ENCODE peak calls at places on chromosomes 12 and 14, in four cellular contexts. S is HEK293T, Z is retina, Q is T-helper 9 cell. C is an unnamed sample.

GRCh38 chr12:124386059-124386458 is 91.2 kb downstream of the RFLNA start:
- DNase-seq in S (no peak), Q (no peak), Z (no peak), C (no peak)

GRCh38 chr14:70472253-70473159 is 20.5 kb downstream of the ADAM21 start:
- DNase-seq in Z (no peak), Q (no peak), S (no peak), C (peak; percentile 9)

GRCh38 chr12:89353823-89354629 is 1.7 kb upstream of the DUSP6 start:
- DNase-seq in Q (peak; percentile 54), Z (peak; percentile 87), S (peak; percentile 42), C (peak; percentile 91)

GRCh38 chr14:100237735-100238418 is 1.1 kb upstream of the YY1 start:
- DNase-seq in S (peak; percentile 61), Q (no peak), Z (peak; percentile 72), C (no peak)

GRCh38 chr14:105092912-105093425 is 27.7 kb upstream of the GPR132 start:
- DNase-seq in S (peak; percentile 61), Z (peak; percentile 64), Q (peak; percentile 47), C (peak; percentile 38)

GRCh38 chr12:11765421-11765816 is 115.9 kb downstream of the ETV6 start:
- DNase-seq in S (no peak), Q (no peak), Z (no peak), C (no peak)

GRCh38 chr14:100440758-100441203 is 117.6 kb downstream of the SLC25A47 start:
- DNase-seq in Q (no peak), S (no peak), Z (no peak), C (no peak)

GRCh38 chr14:24798911-24799310 is 164.9 kb upstream of the GZMB start:
- DNase-seq in S (no peak), Z (no peak), Q (no peak), C (no peak)

GRCh38 chr12:1173806-1174617 is 183.0 kb downstream of the ERC1 start:
- DNase-seq in Q (no peak), S (no peak), Z (peak; percentile 55), C (no peak)

GRCh38 chr14:65531148-65531547 is 118.6 kb downstream of the FUT8 start:
- DNase-seq in S (no peak), Z (no peak), Q (no peak), C (no peak)

GRCh38 chr12:105235299-105235746 is 651 bp downstream of the APPL2 start:
- DNase-seq in Z (no peak), S (no peak), Q (no peak), C (peak; percentile 35)

GRCh38 chr14:52299692-52300278 is 14.3 kb upstream of the PTGER2 start:
- DNase-seq in Q (no peak), S (peak; percentile 43), Z (peak; percentile 13), C (no peak)

GRCh38 chr12:100824476-100824875 is 29.9 kb downstream of the ANO4 start:
- DNase-seq in Q (no peak), S (no peak), Z (no peak), C (no peak)

GRCh38 chr14:101057394-101057793 is 153.9 kb upstream of the RTL1 start:
- DNase-seq in S (no peak), Q (no peak), Z (no peak), C (no peak)

GRCh38 chr12:50633950-50634349 is 129.2 kb downstream of the DIP2B start:
- DNase-seq in Q (no peak), Z (no peak), S (no peak), C (no peak)

GRCh38 chr12:21911832-21912231 is 29.4 kb downstream of the ABCC9 start:
- DNase-seq in Z (no peak), Q (no peak), S (no peak), C (no peak)

GRCh38 chr14:55419663-55420062 is 8.0 kb upstream of the ATG14 start:
- DNase-seq in S (no peak), Z (no peak), Q (no peak), C (no peak)

GRCh38 chr14:92993302-92993701 is 70.4 kb downstream of the CHGA start:
- DNase-seq in Q (no peak), S (no peak), Z (peak; percentile 3), C (no peak)

GRCh38 chr12:64452559-64453329 is 824 bp downstream of the TBK1 start:
- DNase-seq in Q (no peak), S (peak; percentile 18), Z (no peak), C (peak; percentile 84)

GRCh38 chr14:92176476-92176875 is 54.7 kb downstream of the CPSF2 start:
- DNase-seq in Z (no peak), S (no peak), Q (no peak), C (peak; percentile 32)

GRCh38 chr12:132806857-132807256 is 21.8 kb downstream of the GOLGA3 start:
- DNase-seq in Q (no peak), Z (no peak), S (no peak), C (no peak)

GRCh38 chr14:23041729-23042128 is 283 bp upstream of the PSMB11 start:
- DNase-seq in Q (no peak), S (no peak), Z (no peak), C (no peak)

GRCh38 chr12:82708507-82708906 is 21.8 kb downstream of the TMTC2 start:
- DNase-seq in S (no peak), Q (no peak), Z (peak; percentile 47), C (no peak)

GRCh38 chr12:80195143-80195726 is 95.9 kb downstream of the OTOGL start:
- DNase-seq in Q (no peak), Z (no peak), S (peak; percentile 58), C (no peak)

GRCh38 chr12:26056335-26056734 is 68.5 kb downstream of the BHLHE41 start:
- DNase-seq in S (no peak), Z (no peak), Q (no peak), C (peak; percentile 27)

GRCh38 chr14:31340297-31341063 is 79.9 kb downstream of the HEATR5A start:
- DNase-seq in Z (no peak), Q (no peak), S (no peak), C (no peak)

GRCh38 chr12:130967631-130968030 is 13.9 kb downstream of the ADGRD1 start:
- DNase-seq in Z (no peak), Q (no peak), S (no peak), C (no peak)

GRCh38 chr14:38721822-38722431 is 381.1 kb downstream of the SEC23A start:
- DNase-seq in Q (no peak), Z (no peak), S (peak; percentile 57), C (no peak)

GRCh38 chr12:53736602-53737493 is 9.6 kb upstream of the CALCOCO1 start:
- DNase-seq in Q (no peak), Z (peak; percentile 85), S (no peak), C (no peak)

GRCh38 chr14:100882991-100883788 is 20.3 kb downstream of the RTL1 start:
- DNase-seq in Q (no peak), S (no peak), Z (no peak), C (no peak)

GRCh38 chr12:131085125-131085815 is 131.6 kb downstream of the ADGRD1 start:
- DNase-seq in Q (no peak), Z (no peak), S (no peak), C (no peak)

GRCh38 chr14:52154992-52155655 is 86.3 kb upstream of the NID2 start:
- DNase-seq in Q (no peak), Z (no peak), S (no peak), C (no peak)